ENCODE peak calls at places on chromosome X, in ten cellular contexts. One of them, this sample, is unnamed.
A peak's percentile ranks its signal among the peaks of the same experiment; 100 is the strongest.

GRCh38 chrX:119945481-119945880 is 1.9 kb upstream of the NKAP start:
- DNase-seq in esophagus squamous epithelium: no peak
- DNase-seq in neural progenitor cell: peak; percentile 13
- DNase-seq in fibroblast of lung: no peak
- DNase-seq in GM20000: no peak
- DNase-seq in AG09319: no peak
- DNase-seq in dorsolateral prefrontal cortex: no peak
- DNase-seq in cardiac muscle cell: no peak
- DNase-seq in Caco-2: no peak
- DNase-seq in activated B cell treated with CpG ODN at 0.5 μM for 24 hours: no peak
- DNase-seq in this sample: no peak

GRCh38 chrX:97882306-97882705 is 998.6 kb downstream of the RPA4 start:
- DNase-seq in esophagus squamous epithelium: no peak
- DNase-seq in neural progenitor cell: no peak
- DNase-seq in fibroblast of lung: no peak
- DNase-seq in GM20000: no peak
- DNase-seq in AG09319: no peak
- DNase-seq in dorsolateral prefrontal cortex: no peak
- DNase-seq in cardiac muscle cell: no peak
- DNase-seq in Caco-2: no peak
- DNase-seq in activated B cell treated with CpG ODN at 0.5 μM for 24 hours: no peak
- DNase-seq in this sample: peak; percentile 10

GRCh38 chrX:39613997-39614679 is 483.6 kb downstream of the BCOR start:
- DNase-seq in esophagus squamous epithelium: no peak
- DNase-seq in neural progenitor cell: peak; percentile 66
- DNase-seq in fibroblast of lung: no peak
- DNase-seq in GM20000: no peak
- DNase-seq in AG09319: no peak
- DNase-seq in dorsolateral prefrontal cortex: no peak
- DNase-seq in cardiac muscle cell: no peak
- DNase-seq in Caco-2: no peak
- DNase-seq in activated B cell treated with CpG ODN at 0.5 μM for 24 hours: peak; percentile 18
- DNase-seq in this sample: no peak

GRCh38 chrX:153438522-153438921 is 7.3 kb downstream of the TREX2 start:
- DNase-seq in esophagus squamous epithelium: no peak
- DNase-seq in neural progenitor cell: peak; percentile 44
- DNase-seq in fibroblast of lung: peak; percentile 18
- DNase-seq in GM20000: no peak
- DNase-seq in AG09319: no peak
- DNase-seq in dorsolateral prefrontal cortex: no peak
- DNase-seq in cardiac muscle cell: peak; percentile 55
- DNase-seq in Caco-2: peak; percentile 46
- DNase-seq in activated B cell treated with CpG ODN at 0.5 μM for 24 hours: no peak
- DNase-seq in this sample: no peak

GRCh38 chrX:57752866-57753265 is 72.8 kb upstream of the NLRP2B start:
- DNase-seq in esophagus squamous epithelium: no peak
- DNase-seq in neural progenitor cell: no peak
- DNase-seq in fibroblast of lung: no peak
- DNase-seq in GM20000: no peak
- DNase-seq in AG09319: no peak
- DNase-seq in dorsolateral prefrontal cortex: no peak
- DNase-seq in cardiac muscle cell: no peak
- DNase-seq in Caco-2: no peak
- DNase-seq in activated B cell treated with CpG ODN at 0.5 μM for 24 hours: no peak
- DNase-seq in this sample: no peak

GRCh38 chrX:3697701-3698279 is 15.7 kb downstream of the PRKX start:
- DNase-seq in esophagus squamous epithelium: no peak
- DNase-seq in neural progenitor cell: peak; percentile 77
- DNase-seq in fibroblast of lung: peak; percentile 78
- DNase-seq in GM20000: no peak
- DNase-seq in AG09319: no peak
- DNase-seq in dorsolateral prefrontal cortex: peak; percentile 54
- DNase-seq in cardiac muscle cell: peak; percentile 52
- DNase-seq in Caco-2: no peak
- DNase-seq in activated B cell treated with CpG ODN at 0.5 μM for 24 hours: no peak
- DNase-seq in this sample: no peak

GRCh38 chrX:21735753-21736127 is 22.2 kb downstream of the SMPX start:
- DNase-seq in esophagus squamous epithelium: no peak
- DNase-seq in neural progenitor cell: no peak
- DNase-seq in fibroblast of lung: peak; percentile 68
- DNase-seq in GM20000: no peak
- DNase-seq in AG09319: no peak
- DNase-seq in dorsolateral prefrontal cortex: no peak
- DNase-seq in cardiac muscle cell: no peak
- DNase-seq in Caco-2: no peak
- DNase-seq in activated B cell treated with CpG ODN at 0.5 μM for 24 hours: no peak
- DNase-seq in this sample: no peak

GRCh38 chrX:17078031-17078730 is 131.7 kb downstream of the REPS2 start:
- DNase-seq in esophagus squamous epithelium: no peak
- DNase-seq in neural progenitor cell: no peak
- DNase-seq in fibroblast of lung: peak; percentile 76
- DNase-seq in GM20000: no peak
- DNase-seq in AG09319: peak; percentile 10
- DNase-seq in dorsolateral prefrontal cortex: no peak
- DNase-seq in cardiac muscle cell: no peak
- DNase-seq in Caco-2: no peak
- DNase-seq in activated B cell treated with CpG ODN at 0.5 μM for 24 hours: no peak
- DNase-seq in this sample: peak; percentile 55

GRCh38 chrX:11470231-11470630 is 177.0 kb downstream of the AMELX start:
- DNase-seq in esophagus squamous epithelium: no peak
- DNase-seq in neural progenitor cell: no peak
- DNase-seq in fibroblast of lung: peak; percentile 94
- DNase-seq in GM20000: no peak
- DNase-seq in AG09319: peak; percentile 63
- DNase-seq in dorsolateral prefrontal cortex: no peak
- DNase-seq in cardiac muscle cell: peak; percentile 74
- DNase-seq in Caco-2: no peak
- DNase-seq in activated B cell treated with CpG ODN at 0.5 μM for 24 hours: no peak
- DNase-seq in this sample: peak; percentile 80

GRCh38 chrX:107684956-107685385 is 56.7 kb downstream of the PRPS1 start:
- DNase-seq in esophagus squamous epithelium: peak; percentile 32
- DNase-seq in neural progenitor cell: no peak
- DNase-seq in fibroblast of lung: peak; percentile 49
- DNase-seq in GM20000: peak; percentile 31
- DNase-seq in AG09319: no peak
- DNase-seq in dorsolateral prefrontal cortex: no peak
- DNase-seq in cardiac muscle cell: peak; percentile 90
- DNase-seq in Caco-2: peak; percentile 58
- DNase-seq in activated B cell treated with CpG ODN at 0.5 μM for 24 hours: no peak
- DNase-seq in this sample: no peak

GRCh38 chrX:103628386-103629290 is at the start of gene TCEAL1:
- DNase-seq in esophagus squamous epithelium: no peak
- DNase-seq in neural progenitor cell: peak; percentile 76
- DNase-seq in fibroblast of lung: peak; percentile 52
- DNase-seq in GM20000: peak; percentile 27
- DNase-seq in AG09319: no peak
- DNase-seq in dorsolateral prefrontal cortex: peak; percentile 73
- DNase-seq in cardiac muscle cell: peak; percentile 37
- DNase-seq in Caco-2: peak; percentile 59
- DNase-seq in activated B cell treated with CpG ODN at 0.5 μM for 24 hours: peak; percentile 25
- DNase-seq in this sample: no peak

GRCh38 chrX:63754141-63754859 is 30.7 kb downstream of the ARHGEF9 start:
- DNase-seq in esophagus squamous epithelium: no peak
- DNase-seq in neural progenitor cell: no peak
- DNase-seq in fibroblast of lung: peak; percentile 23
- DNase-seq in GM20000: no peak
- DNase-seq in AG09319: no peak
- DNase-seq in dorsolateral prefrontal cortex: no peak
- DNase-seq in cardiac muscle cell: peak; percentile 17
- DNase-seq in Caco-2: no peak
- DNase-seq in activated B cell treated with CpG ODN at 0.5 μM for 24 hours: no peak
- DNase-seq in this sample: peak; percentile 9

GRCh38 chrX:866441-866990 is 235.9 kb downstream of the SHOX start:
- DNase-seq in esophagus squamous epithelium: no peak
- DNase-seq in neural progenitor cell: no peak
- DNase-seq in fibroblast of lung: no peak
- DNase-seq in GM20000: no peak
- DNase-seq in AG09319: no peak
- DNase-seq in dorsolateral prefrontal cortex: no peak
- DNase-seq in cardiac muscle cell: no peak
- DNase-seq in Caco-2: no peak
- DNase-seq in activated B cell treated with CpG ODN at 0.5 μM for 24 hours: no peak
- DNase-seq in this sample: no peak

GRCh38 chrX:28590394-28590793 is 3.1 kb downstream of the IL1RAPL1 start:
- DNase-seq in esophagus squamous epithelium: no peak
- DNase-seq in neural progenitor cell: peak; percentile 23
- DNase-seq in fibroblast of lung: peak; percentile 42
- DNase-seq in GM20000: no peak
- DNase-seq in AG09319: no peak
- DNase-seq in dorsolateral prefrontal cortex: no peak
- DNase-seq in cardiac muscle cell: peak; percentile 22
- DNase-seq in Caco-2: no peak
- DNase-seq in activated B cell treated with CpG ODN at 0.5 μM for 24 hours: no peak
- DNase-seq in this sample: no peak

GRCh38 chrX:80808160-80808735 is 1.4 kb downstream of the BRWD3 start:
- DNase-seq in esophagus squamous epithelium: peak; percentile 6
- DNase-seq in neural progenitor cell: peak; percentile 68
- DNase-seq in fibroblast of lung: peak; percentile 68
- DNase-seq in GM20000: peak; percentile 78
- DNase-seq in AG09319: peak; percentile 35
- DNase-seq in dorsolateral prefrontal cortex: peak; percentile 80
- DNase-seq in cardiac muscle cell: peak; percentile 75
- DNase-seq in Caco-2: peak; percentile 59
- DNase-seq in activated B cell treated with CpG ODN at 0.5 μM for 24 hours: peak; percentile 65
- DNase-seq in this sample: peak; percentile 44

GRCh38 chrX:36198575-36198974 is 279.0 kb downstream of the CFAP47 start:
- DNase-seq in esophagus squamous epithelium: no peak
- DNase-seq in neural progenitor cell: no peak
- DNase-seq in fibroblast of lung: no peak
- DNase-seq in GM20000: no peak
- DNase-seq in AG09319: no peak
- DNase-seq in dorsolateral prefrontal cortex: no peak
- DNase-seq in cardiac muscle cell: no peak
- DNase-seq in Caco-2: no peak
- DNase-seq in activated B cell treated with CpG ODN at 0.5 μM for 24 hours: no peak
- DNase-seq in this sample: no peak
- TF ChIP-seq CTCF in esophagus squamous epithelium: no peak
- TF ChIP-seq CTCF in neural progenitor cell: no peak
- TF ChIP-seq CTCF in fibroblast of lung: no peak
- TF ChIP-seq CTCF in GM20000: no peak
- TF ChIP-seq CTCF in AG09319: no peak
- TF ChIP-seq CTCF in dorsolateral prefrontal cortex: no peak
- TF ChIP-seq CTCF in cardiac muscle cell: no peak
- TF ChIP-seq CTCF in Caco-2: no peak
- TF ChIP-seq CTCF in activated B cell treated with CpG ODN at 0.5 μM for 24 hours: no peak
- TF ChIP-seq CTCF in this sample: no peak

GRCh38 chrX:101362116-101362515 is 13.6 kb upstream of the TIMM8A start:
- DNase-seq in esophagus squamous epithelium: no peak
- DNase-seq in neural progenitor cell: no peak
- DNase-seq in fibroblast of lung: no peak
- DNase-seq in GM20000: no peak
- DNase-seq in AG09319: no peak
- DNase-seq in dorsolateral prefrontal cortex: no peak
- DNase-seq in cardiac muscle cell: no peak
- DNase-seq in Caco-2: no peak
- DNase-seq in activated B cell treated with CpG ODN at 0.5 μM for 24 hours: no peak
- DNase-seq in this sample: no peak

GRCh38 chrX:101359966-101360365 is 11.4 kb upstream of the TIMM8A start:
- DNase-seq in esophagus squamous epithelium: no peak
- DNase-seq in neural progenitor cell: no peak
- DNase-seq in fibroblast of lung: peak; percentile 8
- DNase-seq in GM20000: no peak
- DNase-seq in AG09319: no peak
- DNase-seq in dorsolateral prefrontal cortex: no peak
- DNase-seq in cardiac muscle cell: no peak
- DNase-seq in Caco-2: no peak
- DNase-seq in activated B cell treated with CpG ODN at 0.5 μM for 24 hours: no peak
- DNase-seq in this sample: peak; percentile 19

GRCh38 chrX:101362757-101363156 is 14.2 kb upstream of the TIMM8A start:
- DNase-seq in esophagus squamous epithelium: no peak
- DNase-seq in neural progenitor cell: no peak
- DNase-seq in fibroblast of lung: no peak
- DNase-seq in GM20000: no peak
- DNase-seq in AG09319: no peak
- DNase-seq in dorsolateral prefrontal cortex: no peak
- DNase-seq in cardiac muscle cell: no peak
- DNase-seq in Caco-2: no peak
- DNase-seq in activated B cell treated with CpG ODN at 0.5 μM for 24 hours: no peak
- DNase-seq in this sample: no peak

DNA sequence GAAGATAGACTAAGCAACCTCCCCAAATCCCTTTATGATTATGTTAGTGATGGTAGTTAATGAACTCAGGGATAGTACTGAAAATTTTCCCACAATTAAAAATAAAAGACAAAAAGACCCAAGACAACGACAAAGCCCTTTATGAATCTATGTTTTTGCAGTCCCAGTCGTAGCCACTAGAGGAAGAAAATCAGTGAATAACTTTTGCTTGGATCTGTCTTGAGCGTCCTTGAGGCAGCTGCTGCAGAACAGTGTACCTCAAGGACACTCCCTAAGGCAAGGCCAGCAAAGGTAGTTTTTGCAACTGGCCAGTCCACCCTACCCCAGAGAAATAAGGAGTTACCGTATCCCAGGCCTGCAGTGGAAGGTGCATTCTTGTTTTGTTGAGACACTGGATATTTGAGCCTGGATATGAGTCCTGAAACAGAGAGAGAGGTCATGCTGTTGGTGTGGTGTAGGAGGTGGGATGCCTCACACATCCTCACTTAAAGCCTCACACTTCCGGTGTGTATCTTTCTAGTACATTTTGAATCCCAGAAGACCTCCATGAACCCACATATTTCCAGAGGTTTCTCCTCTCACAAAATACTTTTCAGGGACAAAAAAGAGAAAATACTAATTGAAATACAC is 8.7 kb upstream of the TIMM8A start:
- DNase-seq in esophagus squamous epithelium: no peak
- DNase-seq in neural progenitor cell: peak; percentile 3
- DNase-seq in fibroblast of lung: no peak
- DNase-seq in GM20000: no peak
- DNase-seq in AG09319: no peak
- DNase-seq in dorsolateral prefrontal cortex: no peak
- DNase-seq in cardiac muscle cell: peak; percentile 17
- DNase-seq in Caco-2: no peak
- DNase-seq in activated B cell treated with CpG ODN at 0.5 μM for 24 hours: no peak
- DNase-seq in this sample: peak; percentile 20
- TF ChIP-seq CTCF in esophagus squamous epithelium: no peak
- TF ChIP-seq CTCF in neural progenitor cell: peak; percentile 38
- TF ChIP-seq CTCF in fibroblast of lung: peak; percentile 28
- TF ChIP-seq CTCF in GM20000: no peak
- TF ChIP-seq CTCF in AG09319: peak; percentile 22
- TF ChIP-seq CTCF in dorsolateral prefrontal cortex: no peak
- TF ChIP-seq CTCF in cardiac muscle cell: peak; percentile 41
- TF ChIP-seq CTCF in Caco-2: peak; percentile 20
- TF ChIP-seq CTCF in activated B cell treated with CpG ODN at 0.5 μM for 24 hours: no peak
- TF ChIP-seq CTCF in this sample: peak; percentile 65

GRCh38 chrX:53018627-53019026 is 30.0 kb upstream of the GPR173 start:
- DNase-seq in esophagus squamous epithelium: no peak
- DNase-seq in neural progenitor cell: peak; percentile 9
- DNase-seq in fibroblast of lung: no peak
- DNase-seq in GM20000: no peak
- DNase-seq in AG09319: no peak
- DNase-seq in dorsolateral prefrontal cortex: no peak
- DNase-seq in cardiac muscle cell: no peak
- DNase-seq in Caco-2: no peak
- DNase-seq in activated B cell treated with CpG ODN at 0.5 μM for 24 hours: no peak
- DNase-seq in this sample: no peak
- TF ChIP-seq CTCF in esophagus squamous epithelium: no peak
- TF ChIP-seq CTCF in neural progenitor cell: peak; percentile 43
- TF ChIP-seq CTCF in fibroblast of lung: no peak
- TF ChIP-seq CTCF in GM20000: no peak
- TF ChIP-seq CTCF in AG09319: no peak
- TF ChIP-seq CTCF in dorsolateral prefrontal cortex: no peak
- TF ChIP-seq CTCF in cardiac muscle cell: no peak
- TF ChIP-seq CTCF in Caco-2: no peak
- TF ChIP-seq CTCF in activated B cell treated with CpG ODN at 0.5 μM for 24 hours: no peak
- TF ChIP-seq CTCF in this sample: peak; percentile 11

GRCh38 chrX:55715847-55716246 is 1.7 kb upstream of the RRAGB start:
- DNase-seq in esophagus squamous epithelium: no peak
- DNase-seq in neural progenitor cell: no peak
- DNase-seq in fibroblast of lung: no peak
- DNase-seq in GM20000: no peak
- DNase-seq in AG09319: no peak
- DNase-seq in dorsolateral prefrontal cortex: no peak
- DNase-seq in cardiac muscle cell: no peak
- DNase-seq in Caco-2: no peak
- DNase-seq in activated B cell treated with CpG ODN at 0.5 μM for 24 hours: no peak
- DNase-seq in this sample: no peak
- TF ChIP-seq CTCF in esophagus squamous epithelium: no peak
- TF ChIP-seq CTCF in neural progenitor cell: no peak
- TF ChIP-seq CTCF in fibroblast of lung: no peak
- TF ChIP-seq CTCF in GM20000: no peak
- TF ChIP-seq CTCF in AG09319: no peak
- TF ChIP-seq CTCF in dorsolateral prefrontal cortex: no peak
- TF ChIP-seq CTCF in cardiac muscle cell: no peak
- TF ChIP-seq CTCF in Caco-2: no peak
- TF ChIP-seq CTCF in activated B cell treated with CpG ODN at 0.5 μM for 24 hours: no peak
- TF ChIP-seq CTCF in this sample: peak; percentile 24